ENCODE peak calls at places on chromosomes 7 and 10, in four cellular contexts. One of them, this sample, is unnamed.

GRCh38 chr7:100357131-100357561 is 771 bp upstream of the PILRB start:
- DNase-seq in NCI-H1092 treated with DMSO at 0.1 percent for 48 hours: no peak
- DNase-seq in Caco-2: no peak
- DNase-seq in activated T-helper 1 cell treated with anti-CD3 and anti-CD28 coated beads, Interleukin-2, amount 50 U/mL, for 16 hours: no peak
- DNase-seq in this sample: no peak

GRCh38 chr7:116395125-116395791 is 104.3 kb upstream of the CAV2 start:
- DNase-seq in NCI-H1092 treated with DMSO at 0.1 percent for 48 hours: no peak
- DNase-seq in Caco-2: no peak
- DNase-seq in activated T-helper 1 cell treated with anti-CD3 and anti-CD28 coated beads, Interleukin-2, amount 50 U/mL, for 16 hours: no peak
- DNase-seq in this sample: no peak

GRCh38 chr10:84214612-84215235 is 10.6 kb downstream of the LRIT2 start:
- DNase-seq in NCI-H1092 treated with DMSO at 0.1 percent for 48 hours: no peak
- DNase-seq in Caco-2: no peak
- DNase-seq in activated T-helper 1 cell treated with anti-CD3 and anti-CD28 coated beads, Interleukin-2, amount 50 U/mL, for 16 hours: no peak
- DNase-seq in this sample: no peak

GRCh38 chr7:147681530-147681929 is 909.0 kb upstream of the C7orf33 start:
- DNase-seq in NCI-H1092 treated with DMSO at 0.1 percent for 48 hours: no peak
- DNase-seq in Caco-2: no peak
- DNase-seq in activated T-helper 1 cell treated with anti-CD3 and anti-CD28 coated beads, Interleukin-2, amount 50 U/mL, for 16 hours: no peak
- DNase-seq in this sample: no peak

GRCh38 chr10:109275970-109276369 is 647.3 kb downstream of the XPNPEP1 start:
- DNase-seq in NCI-H1092 treated with DMSO at 0.1 percent for 48 hours: no peak
- DNase-seq in Caco-2: no peak
- DNase-seq in activated T-helper 1 cell treated with anti-CD3 and anti-CD28 coated beads, Interleukin-2, amount 50 U/mL, for 16 hours: no peak
- DNase-seq in this sample: no peak

GRCh38 chr7:24665564-24666294 is 91.5 kb downstream of the GSDME start:
- DNase-seq in NCI-H1092 treated with DMSO at 0.1 percent for 48 hours: peak
- DNase-seq in Caco-2: no peak
- DNase-seq in activated T-helper 1 cell treated with anti-CD3 and anti-CD28 coated beads, Interleukin-2, amount 50 U/mL, for 16 hours: no peak
- DNase-seq in this sample: peak

GRCh38 chr7:44561962-44562621 is 11.6 kb downstream of the DDX56 start:
- DNase-seq in NCI-H1092 treated with DMSO at 0.1 percent for 48 hours: no peak
- DNase-seq in Caco-2: peak
- DNase-seq in activated T-helper 1 cell treated with anti-CD3 and anti-CD28 coated beads, Interleukin-2, amount 50 U/mL, for 16 hours: no peak
- DNase-seq in this sample: no peak

GRCh38 chr10:31664803-31665202 is 263.8 kb downstream of the ARHGAP12 start:
- DNase-seq in NCI-H1092 treated with DMSO at 0.1 percent for 48 hours: no peak
- DNase-seq in Caco-2: no peak
- DNase-seq in activated T-helper 1 cell treated with anti-CD3 and anti-CD28 coated beads, Interleukin-2, amount 50 U/mL, for 16 hours: no peak
- DNase-seq in this sample: no peak

GRCh38 chr10:117362313-117362712 is 12.9 kb downstream of the PDZD8 start:
- DNase-seq in NCI-H1092 treated with DMSO at 0.1 percent for 48 hours: no peak
- DNase-seq in Caco-2: no peak
- DNase-seq in activated T-helper 1 cell treated with anti-CD3 and anti-CD28 coated beads, Interleukin-2, amount 50 U/mL, for 16 hours: no peak
- DNase-seq in this sample: no peak

GRCh38 chr10:43250925-43251663 is 15.8 kb downstream of the RASGEF1A start:
- DNase-seq in NCI-H1092 treated with DMSO at 0.1 percent for 48 hours: no peak
- DNase-seq in Caco-2: peak
- DNase-seq in activated T-helper 1 cell treated with anti-CD3 and anti-CD28 coated beads, Interleukin-2, amount 50 U/mL, for 16 hours: peak
- DNase-seq in this sample: no peak

GRCh38 chr7:13240349-13240748 is 552.9 kb downstream of the ARL4A start:
- DNase-seq in NCI-H1092 treated with DMSO at 0.1 percent for 48 hours: no peak
- DNase-seq in Caco-2: no peak
- DNase-seq in activated T-helper 1 cell treated with anti-CD3 and anti-CD28 coated beads, Interleukin-2, amount 50 U/mL, for 16 hours: no peak
- DNase-seq in this sample: no peak

GRCh38 chr7:69732203-69732602 is 133.9 kb downstream of the AUTS2 start:
- DNase-seq in NCI-H1092 treated with DMSO at 0.1 percent for 48 hours: no peak
- DNase-seq in Caco-2: no peak
- DNase-seq in activated T-helper 1 cell treated with anti-CD3 and anti-CD28 coated beads, Interleukin-2, amount 50 U/mL, for 16 hours: no peak
- DNase-seq in this sample: no peak

GRCh38 chr10:54853883-54854282 is 52.9 kb upstream of the PCDH15 start:
- DNase-seq in NCI-H1092 treated with DMSO at 0.1 percent for 48 hours: no peak
- DNase-seq in Caco-2: no peak
- DNase-seq in activated T-helper 1 cell treated with anti-CD3 and anti-CD28 coated beads, Interleukin-2, amount 50 U/mL, for 16 hours: no peak
- DNase-seq in this sample: no peak

GRCh38 chr7:16587129-16587528 is 58.4 kb downstream of the ANKMY2 start:
- DNase-seq in NCI-H1092 treated with DMSO at 0.1 percent for 48 hours: no peak
- DNase-seq in Caco-2: no peak
- DNase-seq in activated T-helper 1 cell treated with anti-CD3 and anti-CD28 coated beads, Interleukin-2, amount 50 U/mL, for 16 hours: no peak
- DNase-seq in this sample: no peak

GRCh38 chr7:108196004-108196403 is 65.8 kb upstream of the LAMB4 start:
- DNase-seq in NCI-H1092 treated with DMSO at 0.1 percent for 48 hours: no peak
- DNase-seq in Caco-2: no peak
- DNase-seq in activated T-helper 1 cell treated with anti-CD3 and anti-CD28 coated beads, Interleukin-2, amount 50 U/mL, for 16 hours: no peak
- DNase-seq in this sample: no peak

GRCh38 chr7:34143397-34143796 is 238.1 kb downstream of the BMPER start:
- DNase-seq in NCI-H1092 treated with DMSO at 0.1 percent for 48 hours: no peak
- DNase-seq in Caco-2: no peak
- DNase-seq in activated T-helper 1 cell treated with anti-CD3 and anti-CD28 coated beads, Interleukin-2, amount 50 U/mL, for 16 hours: no peak
- DNase-seq in this sample: no peak

GRCh38 chr10:24416248-24416647 is 207.3 kb downstream of the KIAA1217 start:
- DNase-seq in NCI-H1092 treated with DMSO at 0.1 percent for 48 hours: no peak
- DNase-seq in Caco-2: no peak
- DNase-seq in activated T-helper 1 cell treated with anti-CD3 and anti-CD28 coated beads, Interleukin-2, amount 50 U/mL, for 16 hours: no peak
- DNase-seq in this sample: no peak

GRCh38 chr7:37336259-37336658 is 112.4 kb downstream of the ELMO1 start:
- DNase-seq in NCI-H1092 treated with DMSO at 0.1 percent for 48 hours: no peak
- DNase-seq in Caco-2: no peak
- DNase-seq in activated T-helper 1 cell treated with anti-CD3 and anti-CD28 coated beads, Interleukin-2, amount 50 U/mL, for 16 hours: no peak
- DNase-seq in this sample: no peak

GRCh38 chr7:108012499-108013430 is 9.8 kb upstream of the LAMB1 start:
- DNase-seq in NCI-H1092 treated with DMSO at 0.1 percent for 48 hours: peak
- DNase-seq in Caco-2: peak
- DNase-seq in activated T-helper 1 cell treated with anti-CD3 and anti-CD28 coated beads, Interleukin-2, amount 50 U/mL, for 16 hours: no peak
- DNase-seq in this sample: no peak

GRCh38 chr7:151632750-151633515 is 113.2 kb upstream of the RHEB start:
- DNase-seq in NCI-H1092 treated with DMSO at 0.1 percent for 48 hours: no peak
- DNase-seq in Caco-2: no peak
- DNase-seq in activated T-helper 1 cell treated with anti-CD3 and anti-CD28 coated beads, Interleukin-2, amount 50 U/mL, for 16 hours: peak
- DNase-seq in this sample: peak

GRCh38 chr7:126394406-126394805 is 858.3 kb downstream of the GRM8 start:
- DNase-seq in NCI-H1092 treated with DMSO at 0.1 percent for 48 hours: no peak
- DNase-seq in Caco-2: no peak
- DNase-seq in activated T-helper 1 cell treated with anti-CD3 and anti-CD28 coated beads, Interleukin-2, amount 50 U/mL, for 16 hours: no peak
- DNase-seq in this sample: no peak

GRCh38 chr10:27663611-27664010 is 82.0 kb downstream of the MKX start:
- DNase-seq in NCI-H1092 treated with DMSO at 0.1 percent for 48 hours: no peak
- DNase-seq in Caco-2: no peak
- DNase-seq in activated T-helper 1 cell treated with anti-CD3 and anti-CD28 coated beads, Interleukin-2, amount 50 U/mL, for 16 hours: no peak
- DNase-seq in this sample: no peak

GRCh38 chr7:36203081-36203775 is 50.2 kb downstream of the EEPD1 start:
- DNase-seq in NCI-H1092 treated with DMSO at 0.1 percent for 48 hours: no peak
- DNase-seq in Caco-2: no peak
- DNase-seq in activated T-helper 1 cell treated with anti-CD3 and anti-CD28 coated beads, Interleukin-2, amount 50 U/mL, for 16 hours: no peak
- DNase-seq in this sample: peak

GRCh38 chr7:11743016-11743415 is 89.0 kb downstream of the THSD7A start:
- DNase-seq in NCI-H1092 treated with DMSO at 0.1 percent for 48 hours: no peak
- DNase-seq in Caco-2: no peak
- DNase-seq in activated T-helper 1 cell treated with anti-CD3 and anti-CD28 coated beads, Interleukin-2, amount 50 U/mL, for 16 hours: no peak
- DNase-seq in this sample: no peak

GRCh38 chr7:12111461-12112405 is 99.4 kb upstream of the TMEM106B start:
- DNase-seq in NCI-H1092 treated with DMSO at 0.1 percent for 48 hours: peak
- DNase-seq in Caco-2: no peak
- DNase-seq in activated T-helper 1 cell treated with anti-CD3 and anti-CD28 coated beads, Interleukin-2, amount 50 U/mL, for 16 hours: no peak
- DNase-seq in this sample: peak

GRCh38 chr7:91436655-91437054 is 172.4 kb downstream of the FZD1 start:
- DNase-seq in NCI-H1092 treated with DMSO at 0.1 percent for 48 hours: peak
- DNase-seq in Caco-2: no peak
- DNase-seq in activated T-helper 1 cell treated with anti-CD3 and anti-CD28 coated beads, Interleukin-2, amount 50 U/mL, for 16 hours: no peak
- DNase-seq in this sample: no peak

GRCh38 chr10:16910795-16911164 is 93.6 kb upstream of the RSU1 start:
- DNase-seq in NCI-H1092 treated with DMSO at 0.1 percent for 48 hours: no peak
- DNase-seq in Caco-2: no peak
- DNase-seq in activated T-helper 1 cell treated with anti-CD3 and anti-CD28 coated beads, Interleukin-2, amount 50 U/mL, for 16 hours: no peak
- DNase-seq in this sample: no peak

GRCh38 chr10:112535432-112536038 is 88.5 kb downstream of the VTI1A start:
- DNase-seq in NCI-H1092 treated with DMSO at 0.1 percent for 48 hours: no peak
- DNase-seq in Caco-2: no peak
- DNase-seq in activated T-helper 1 cell treated with anti-CD3 and anti-CD28 coated beads, Interleukin-2, amount 50 U/mL, for 16 hours: no peak
- DNase-seq in this sample: no peak

GRCh38 chr7:29563590-29564454 is at the start of gene PRR15:
- DNase-seq in NCI-H1092 treated with DMSO at 0.1 percent for 48 hours: peak
- DNase-seq in Caco-2: peak
- DNase-seq in activated T-helper 1 cell treated with anti-CD3 and anti-CD28 coated beads, Interleukin-2, amount 50 U/mL, for 16 hours: no peak
- DNase-seq in this sample: no peak

GRCh38 chr10:33139191-33139646 is 181.2 kb upstream of the ITGB1 start:
- DNase-seq in NCI-H1092 treated with DMSO at 0.1 percent for 48 hours: no peak
- DNase-seq in Caco-2: no peak
- DNase-seq in activated T-helper 1 cell treated with anti-CD3 and anti-CD28 coated beads, Interleukin-2, amount 50 U/mL, for 16 hours: peak
- DNase-seq in this sample: no peak

GRCh38 chr10:69506834-69507643 is 55.8 kb downstream of the TSPAN15 start:
- DNase-seq in NCI-H1092 treated with DMSO at 0.1 percent for 48 hours: no peak
- DNase-seq in Caco-2: peak
- DNase-seq in activated T-helper 1 cell treated with anti-CD3 and anti-CD28 coated beads, Interleukin-2, amount 50 U/mL, for 16 hours: no peak
- DNase-seq in this sample: no peak

GRCh38 chr10:82925547-82925946 is 1050.6 kb downstream of the NRG3 start:
- DNase-seq in NCI-H1092 treated with DMSO at 0.1 percent for 48 hours: no peak
- DNase-seq in Caco-2: no peak
- DNase-seq in activated T-helper 1 cell treated with anti-CD3 and anti-CD28 coated beads, Interleukin-2, amount 50 U/mL, for 16 hours: no peak
- DNase-seq in this sample: no peak

GRCh38 chr7:158056761-158057160 is 530.9 kb downstream of the PTPRN2 start:
- DNase-seq in NCI-H1092 treated with DMSO at 0.1 percent for 48 hours: no peak
- DNase-seq in Caco-2: no peak
- DNase-seq in activated T-helper 1 cell treated with anti-CD3 and anti-CD28 coated beads, Interleukin-2, amount 50 U/mL, for 16 hours: no peak
- DNase-seq in this sample: no peak

GRCh38 chr10:112811741-112812551 is 138.1 kb upstream of the TCF7L2 start:
- DNase-seq in NCI-H1092 treated with DMSO at 0.1 percent for 48 hours: no peak
- DNase-seq in Caco-2: peak
- DNase-seq in activated T-helper 1 cell treated with anti-CD3 and anti-CD28 coated beads, Interleukin-2, amount 50 U/mL, for 16 hours: no peak
- DNase-seq in this sample: no peak

GRCh38 chr7:84249651-84250050 is 55.1 kb upstream of the SEMA3A start:
- DNase-seq in NCI-H1092 treated with DMSO at 0.1 percent for 48 hours: no peak
- DNase-seq in Caco-2: no peak
- DNase-seq in activated T-helper 1 cell treated with anti-CD3 and anti-CD28 coated beads, Interleukin-2, amount 50 U/mL, for 16 hours: no peak
- DNase-seq in this sample: no peak

GRCh38 chr10:85430991-85431390 is 935.6 kb downstream of the GRID1 start:
- DNase-seq in NCI-H1092 treated with DMSO at 0.1 percent for 48 hours: no peak
- DNase-seq in Caco-2: no peak
- DNase-seq in activated T-helper 1 cell treated with anti-CD3 and anti-CD28 coated beads, Interleukin-2, amount 50 U/mL, for 16 hours: no peak
- DNase-seq in this sample: no peak

GRCh38 chr10:119688033-119688508 is 36.9 kb downstream of the BAG3 start:
- DNase-seq in NCI-H1092 treated with DMSO at 0.1 percent for 48 hours: no peak
- DNase-seq in Caco-2: peak
- DNase-seq in activated T-helper 1 cell treated with anti-CD3 and anti-CD28 coated beads, Interleukin-2, amount 50 U/mL, for 16 hours: no peak
- DNase-seq in this sample: no peak

GRCh38 chr7:105678811-105679495 is 97.7 kb upstream of the EFCAB10 start:
- DNase-seq in NCI-H1092 treated with DMSO at 0.1 percent for 48 hours: no peak
- DNase-seq in Caco-2: no peak
- DNase-seq in activated T-helper 1 cell treated with anti-CD3 and anti-CD28 coated beads, Interleukin-2, amount 50 U/mL, for 16 hours: no peak
- DNase-seq in this sample: no peak